ENCODE peak calls at places on chromosomes 11 and 22, in five cellular contexts. C is H1, K is K562, S is HepG2, U is IMR-90. W is an unnamed sample.
A peak's percentile ranks its signal among the peaks of the same experiment; 100 is the strongest.

GRCh38 chr11:102470257-102470656 is 17.7 kb upstream of the TMEM123 start:
- DNase-seq in C (no peak), K (no peak), S (no peak), U (no peak), W (no peak)

GRCh38 chr11:100910808-100911207 is 218.8 kb downstream of the PGR start:
- DNase-seq in C (no peak), K (no peak), S (no peak), U (no peak), W (no peak)

GRCh38 chr22:45518580-45518991 is 15.9 kb downstream of the FBLN1 start:
- DNase-seq in C (no peak), K (no peak), S (peak; percentile 24), U (no peak), W (no peak)

GRCh38 chr22:32996702-32997101 is 61.5 kb downstream of the SYN3 start:
- DNase-seq in C (no peak), K (no peak), S (no peak), U (no peak), W (no peak)

GRCh38 chr11:29159552-29160465 is 857.0 kb downstream of the KCNA4 start:
- DNase-seq in C (peak; percentile 19), K (peak; percentile 12), S (peak; percentile 20), U (peak; percentile 90), W (peak; percentile 28)

GRCh38 chr11:65295001-65295400 is 19.7 kb upstream of the CDC42EP2 start:
- DNase-seq in C (no peak), K (no peak), S (no peak), U (no peak), W (no peak)

GRCh38 chr22:30290318-30290678 is 993 bp upstream of the CASTOR1 start:
- DNase-seq in C (no peak), K (no peak), S (no peak), U (peak; percentile 23), W (no peak)

GRCh38 chr22:31630331-31631329 is 31.4 kb downstream of the PISD start:
- DNase-seq in C (peak; percentile 53), K (peak; percentile 90), S (peak; percentile 75), U (peak; percentile 74), W (peak; percentile 44)

GRCh38 chr11:96114178-96115070 is 190.5 kb upstream of the MTMR2 start:
- DNase-seq in C (no peak), K (no peak), S (peak; percentile 74), U (no peak), W (no peak)

GRCh38 chr11:132632641-132633124 is 899.6 kb downstream of the OPCML start:
- DNase-seq in C (no peak), K (no peak), S (no peak), U (peak; percentile 99), W (peak; percentile 7)
- TF ChIP-seq MAFK in C (no peak), K (no peak), S (no peak), U (peak; percentile 77), W (no peak)

DNA sequence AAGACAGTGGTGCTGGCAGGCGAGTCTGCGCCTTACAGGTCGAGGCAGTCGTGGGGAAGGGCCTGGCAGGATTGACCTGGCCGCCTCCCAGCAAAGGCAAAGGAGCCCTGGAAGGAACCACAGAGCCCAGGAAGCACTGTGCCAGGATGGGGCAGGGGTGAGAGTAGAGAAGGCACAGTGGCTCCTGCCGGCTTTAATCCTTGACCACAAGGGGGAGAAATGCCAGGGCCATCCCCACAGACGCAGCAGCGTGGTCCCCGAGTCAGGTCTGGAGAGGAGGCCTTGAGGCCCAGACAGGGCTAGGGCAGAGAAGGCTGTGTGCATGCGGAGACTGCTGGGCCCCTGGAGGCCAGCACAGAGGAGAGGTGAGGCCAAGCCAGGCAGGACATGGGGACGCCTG is 9.9 kb upstream of the NDUFS8 start:
- DNase-seq in C (no peak), K (no peak), S (no peak), U (peak; percentile 35), W (peak; percentile 70)
- H3K4me2 ChIP-seq in C (no peak overlapping the region), K (no peak overlapping the region), S (peak overlapping the region; percentile 63), U (no peak overlapping the region), W (peak overlapping the region; percentile 41)

GRCh38 chr11:108866781-108867180 is 201.9 kb downstream of the DDX10 start:
- DNase-seq in C (no peak), K (no peak), S (no peak), U (no peak), W (no peak)
- TF ChIP-seq MAFK in C (no peak), K (no peak), S (no peak), U (no peak), W (no peak)

DNA sequence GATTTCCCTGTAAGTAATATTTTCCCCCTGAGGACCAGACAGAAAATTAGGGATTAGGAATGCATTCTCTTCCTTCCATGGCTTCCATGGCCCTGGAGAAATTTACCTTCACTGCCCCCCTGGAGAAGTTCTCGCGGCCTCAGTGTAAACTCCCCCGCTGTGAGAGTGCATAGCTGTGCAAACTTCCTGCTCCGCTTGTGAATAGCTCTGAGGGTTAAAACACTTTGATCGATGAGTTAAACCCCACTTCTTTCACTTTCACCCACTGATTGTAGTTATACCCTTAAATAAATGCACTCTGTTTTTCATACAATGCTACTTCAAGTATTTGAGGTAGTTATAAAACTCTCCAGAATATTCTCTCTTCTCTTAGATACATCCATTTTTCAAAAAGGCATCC is 190.8 kb downstream of the DSCAML1 start:
- DNase-seq in C (no peak), K (no peak), S (no peak), U (no peak), W (no peak)
- H3K4me2 ChIP-seq in C (no peak overlapping the region), K (no peak overlapping the region), S (no peak overlapping the region), U (no peak overlapping the region), W (no peak overlapping the region)

GRCh38 chr22:19113429-19113828 is 8.8 kb downstream of the DGCR2 start:
- DNase-seq in C (no peak), K (no peak), S (no peak), U (no peak), W (no peak)

GRCh38 chr22:19114984-19115552 is 7.1 kb downstream of the DGCR2 start:
- DNase-seq in C (no peak), K (peak; percentile 71), S (no peak), U (no peak), W (no peak)

GRCh38 chr22:19118601-19118880 is 3.7 kb downstream of the DGCR2 start:
- DNase-seq in C (no peak), K (no peak), S (no peak), U (no peak), W (no peak)

GRCh38 chr22:19117111-19117512 is 5.1 kb downstream of the DGCR2 start:
- DNase-seq in C (no peak), K (no peak), S (no peak), U (no peak), W (no peak)

GRCh38 chr22:19115628-19116027 is 6.6 kb downstream of the DGCR2 start:
- DNase-seq in C (no peak), K (no peak), S (no peak), U (no peak), W (no peak)
- TF ChIP-seq MAFK in C (no peak), K (no peak), S (no peak), U (no peak), W (no peak)

GRCh38 chr22:20566420-20567260 is 59.2 kb downstream of the MED15 start:
- DNase-seq in C (no peak), K (no peak), S (no peak), U (peak; percentile 82), W (no peak)
- H3K4me2 ChIP-seq in C (no peak overlapping the region), K (no peak overlapping the region), S (no peak overlapping the region), U (no peak overlapping the region), W (peak overlapping the region; percentile 59)

W was measured in A549.